ENCODE peak calls at places on chromosomes 5 and 9, in eight cellular contexts. S, N, A, O, J, D, P and L are unnamed samples.

GRCh38 chr9:128504485-128505413 is at the start of gene GLE1:
- DNase-seq in A (peak), J (peak), S (peak), N (peak), P (peak), D (peak), O (peak), L (peak)

GRCh38 chr9:70613024-70613768 is 198.7 kb upstream of the KLF9 start:
- DNase-seq in D (no peak), N (no peak), P (no peak), J (no peak), S (no peak), O (no peak), A (no peak), L (no peak)

GRCh38 chr5:83972236-83972635 is 251.6 kb upstream of the HAPLN1 start:
- DNase-seq in A (no peak), P (peak), J (peak), N (no peak), D (no peak), S (peak), O (no peak), L (peak)

GRCh38 chr9:96133296-96134010 is 168.5 kb downstream of the HSD17B3 start:
- DNase-seq in J (no peak), D (no peak), O (no peak), S (no peak), P (no peak), N (no peak), A (no peak), L (no peak)

GRCh38 chr5:1938310-1939000 is 55.7 kb upstream of the IRX4 start:
- DNase-seq in A (no peak), S (no peak), N (no peak), P (no peak), O (no peak), J (no peak), D (no peak), L (no peak)

GRCh38 chr5:138649316-138649720 is 74.1 kb upstream of the HSPA9 start:
- DNase-seq in D (no peak), J (no peak), A (no peak), N (no peak), S (no peak), O (no peak), P (no peak), L (peak)

GRCh38 chr5:96459313-96460109 is 26.5 kb upstream of the PCSK1 start:
- DNase-seq in D (no peak), O (no peak), J (no peak), P (no peak), A (no peak), S (no peak), N (no peak), L (no peak)

GRCh38 chr5:43121565-43122484 is 1.1 kb downstream of the ZNF131 start:
- DNase-seq in J (peak), N (no peak), O (no peak), S (peak), A (no peak), P (peak), D (peak), L (peak)

GRCh38 chr5:82403026-82403425 is 124.9 kb upstream of the RPS23 start:
- DNase-seq in J (no peak), N (no peak), O (no peak), A (no peak), S (no peak), P (no peak), D (no peak), L (no peak)

GRCh38 chr5:178580556-178580955 is 9.6 kb downstream of the COL23A1 start:
- DNase-seq in P (no peak), J (no peak), S (no peak), N (no peak), D (no peak), O (no peak), A (no peak), L (no peak)

GRCh38 chr5:97049175-97049574 is 93.2 kb downstream of the LIX1 start:
- DNase-seq in S (no peak), A (no peak), O (no peak), P (no peak), J (no peak), N (no peak), D (no peak), L (no peak)

GRCh38 chr5:1483064-1483463 is 37.8 kb upstream of the SLC6A3 start:
- DNase-seq in J (no peak), O (no peak), A (no peak), P (no peak), S (no peak), N (no peak), D (no peak), L (no peak)

GRCh38 chr5:138230981-138231589 is 18.0 kb upstream of the CDC23 start:
- DNase-seq in J (peak), S (peak), P (peak), D (no peak), N (no peak), A (no peak), O (no peak), L (no peak)

GRCh38 chr5:96143450-96143849 is 181.8 kb upstream of the ELL2 start:
- DNase-seq in O (no peak), A (no peak), D (no peak), N (no peak), J (no peak), P (no peak), S (no peak), L (no peak)

GRCh38 chr9:112784020-112784788 is 33.6 kb downstream of the SNX30 start:
- DNase-seq in A (no peak), J (peak), S (no peak), O (no peak), N (no peak), P (peak), D (no peak), L (peak)

GRCh38 chr5:17004441-17005086 is 68.5 kb upstream of the MYO10 start:
- DNase-seq in N (no peak), S (no peak), O (no peak), D (no peak), J (no peak), P (no peak), A (no peak), L (no peak)

GRCh38 chr9:136950656-136951030 is 1.4 kb upstream of the LCN12 start:
- DNase-seq in S (no peak), O (no peak), P (no peak), N (no peak), J (no peak), D (no peak), A (peak), L (no peak)

GRCh38 chr5:2382776-2383677 is 368.4 kb downstream of the IRX2 start:
- DNase-seq in O (no peak), J (no peak), A (no peak), N (no peak), D (no peak), S (no peak), P (no peak), L (no peak)

GRCh38 chr5:109944461-109944860 is 254.7 kb downstream of the MAN2A1 start:
- DNase-seq in S (no peak), J (no peak), N (no peak), P (no peak), A (no peak), O (no peak), D (no peak), L (no peak)

GRCh38 chr5:9059920-9060691 is 485.8 kb downstream of the SEMA5A start:
- DNase-seq in A (peak), P (peak), J (no peak), O (no peak), N (no peak), S (peak), D (no peak), L (no peak)

GRCh38 chr5:87850843-87851242 is 417.8 kb downstream of the TMEM161B start:
- DNase-seq in O (no peak), P (no peak), S (no peak), D (no peak), J (no peak), A (no peak), N (no peak), L (no peak)

GRCh38 chr9:35649431-35650340 is 1.0 kb downstream of the SIT1 start:
- DNase-seq in P (no peak), O (peak), N (no peak), J (no peak), A (no peak), S (no peak), D (no peak), L (no peak)

GRCh38 chr9:138057726-138058125 is 180.1 kb downstream of the CACNA1B start:
- DNase-seq in P (no peak), O (no peak), A (no peak), D (no peak), J (no peak), N (no peak), S (no peak), L (no peak)

GRCh38 chr9:32783168-32783891 is at the start of gene TMEM215:
- DNase-seq in P (peak), S (no peak), N (no peak), O (no peak), A (no peak), J (peak), D (no peak), L (peak)

GRCh38 chr9:97473717-97474116 is 27.7 kb upstream of the TMOD1 start:
- DNase-seq in A (no peak), N (no peak), S (no peak), J (no peak), P (no peak), D (no peak), O (no peak), L (no peak)

GRCh38 chr5:57841671-57842375 is 359.2 kb upstream of the ACTBL2 start:
- DNase-seq in J (peak), O (no peak), P (peak), D (no peak), N (no peak), S (peak), A (no peak), L (peak)

GRCh38 chr9:127132921-127133647 is 10.6 kb upstream of the ANGPTL2 start:
- DNase-seq in D (no peak), S (peak), J (peak), A (no peak), O (no peak), P (no peak), N (no peak), L (peak)

GRCh38 chr9:72141484-72141883 is 7.8 kb upstream of the GDA start:
- DNase-seq in D (no peak), P (no peak), A (no peak), O (no peak), S (no peak), J (no peak), N (no peak), L (no peak)

GRCh38 chr5:180330270-180330648 is 22.9 kb downstream of the GFPT2 start:
- DNase-seq in N (no peak), D (no peak), A (no peak), S (no peak), O (no peak), J (no peak), P (no peak), L (no peak)

GRCh38 chr5:74938250-74938649 is 72.1 kb upstream of the FAM169A start:
- DNase-seq in S (no peak), O (no peak), D (no peak), N (no peak), P (no peak), J (no peak), A (no peak), L (no peak)

GRCh38 chr9:98365227-98365669 is 109.8 kb upstream of the TBC1D2 start:
- DNase-seq in S (peak), O (no peak), J (no peak), D (no peak), P (peak), N (no peak), A (no peak), L (no peak)

GRCh38 chr5:142960309-142960696 is 190.1 kb downstream of the ARHGAP26 start:
- DNase-seq in S (peak), A (no peak), D (no peak), O (no peak), J (no peak), P (peak), N (no peak), L (no peak)

GRCh38 chr5:35240892-35241291 is 10.6 kb upstream of the PRLR start:
- DNase-seq in S (no peak), A (no peak), P (no peak), N (no peak), D (no peak), J (no peak), O (no peak), L (no peak)
- TF ChIP-seq CTCF in S (no peak), A (no peak), P (no peak), N (no peak), D (no peak), J (no peak), O (no peak), L (no peak)

DNA sequence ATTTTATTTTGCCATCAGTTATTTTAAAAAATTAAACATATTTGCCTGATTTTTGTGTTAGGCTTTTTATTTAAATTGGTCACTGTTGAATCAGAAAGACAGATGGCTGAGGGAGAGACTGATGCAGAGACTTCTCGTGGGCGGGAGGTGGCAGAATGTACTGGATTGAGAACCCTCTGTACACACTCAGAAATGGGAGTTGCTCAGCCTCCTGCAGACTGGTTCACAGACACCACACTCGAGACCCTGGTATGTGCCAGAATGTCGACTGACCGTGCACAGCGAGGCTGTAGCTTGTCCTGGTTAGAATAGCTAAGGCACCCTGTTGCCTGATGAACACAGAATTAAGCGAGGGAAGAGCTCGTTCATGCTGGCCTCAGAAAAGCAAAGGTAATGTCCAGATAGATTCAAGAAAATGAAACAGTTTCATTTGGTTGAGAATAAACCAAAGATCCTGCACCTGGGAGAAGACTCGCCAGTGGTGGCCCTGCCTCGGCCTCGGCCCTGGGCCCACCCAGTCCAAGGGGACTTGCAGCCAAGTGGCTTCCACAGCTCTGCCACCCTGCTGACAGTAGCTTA is 71.3 kb upstream of the OTULINL start:
- DNase-seq in O (no peak), A (no peak), D (no peak), P (no peak), N (no peak), J (no peak), S (no peak), L (no peak)
- TF ChIP-seq CTCF in O (no peak), A (no peak), D (no peak), P (no peak), N (no peak), J (no peak), S (no peak), L (no peak)

GRCh38 chr5:15993934-15994333 is 185.7 kb downstream of the MARCHF11 start:
- DNase-seq in P (no peak), J (peak), A (no peak), S (peak), N (no peak), O (no peak), D (no peak), L (no peak)
- TF ChIP-seq CTCF in P (peak), J (peak), A (no peak), S (peak), N (no peak), O (no peak), D (no peak), L (no peak)

DNA sequence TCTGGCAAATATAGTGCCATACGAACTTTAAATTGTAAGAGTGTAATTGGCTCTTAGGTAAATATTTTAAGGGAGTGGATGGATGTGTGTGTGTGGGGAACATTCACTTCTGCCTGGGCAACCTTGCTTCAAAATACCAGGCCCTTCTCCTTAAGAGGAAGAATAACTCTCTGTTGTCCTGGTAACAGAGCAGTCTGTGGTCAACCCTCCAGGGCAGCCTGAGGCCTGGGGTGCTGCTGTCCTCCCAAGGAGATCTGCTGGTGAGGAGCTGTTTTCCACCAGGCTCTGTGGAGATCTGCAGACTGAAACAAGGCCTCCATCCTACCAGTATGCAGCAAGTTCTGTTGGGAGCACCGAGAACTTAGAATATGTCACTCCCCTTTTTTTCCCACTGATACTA is 325.2 kb downstream of the PSAT1 start:
- DNase-seq in P (no peak), O (no peak), N (no peak), J (no peak), A (no peak), S (no peak), D (no peak), L (no peak)
- TF ChIP-seq CTCF in P (no peak), O (no peak), N (no peak), J (no peak), A (no peak), S (no peak), D (no peak), L (no peak)

DNA sequence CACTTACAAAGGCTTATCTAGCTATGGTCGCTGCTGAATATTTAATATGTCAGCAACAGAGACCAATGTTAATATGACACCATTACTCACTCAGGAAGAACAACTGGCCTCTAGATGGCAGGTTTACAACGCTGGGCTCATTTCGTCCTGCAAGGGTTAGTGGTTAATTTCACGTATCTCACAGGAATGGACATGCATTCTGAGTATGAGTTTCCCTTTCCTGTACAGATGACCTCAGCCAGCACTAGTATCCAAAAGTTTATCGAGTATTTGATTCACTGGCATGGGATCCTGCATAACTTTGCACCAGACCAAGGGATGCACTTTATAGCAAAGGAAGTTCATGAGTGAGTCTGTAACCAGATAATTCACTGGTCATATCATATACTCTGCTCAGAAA is 8.7 kb upstream of the TRPC7 start:
- DNase-seq in O (no peak), J (peak), N (no peak), P (peak), D (no peak), A (no peak), S (peak), L (no peak)
- TF ChIP-seq CTCF in O (peak), J (peak), N (no peak), P (peak), D (no peak), A (no peak), S (no peak), L (no peak)

GRCh38 chr9:251398-251797 is 36.7 kb downstream of the DOCK8 start:
- DNase-seq in N (no peak), P (no peak), J (no peak), S (no peak), A (no peak), O (no peak), D (no peak), L (no peak)

GRCh38 chr9:250039-250438 is 35.4 kb downstream of the DOCK8 start:
- DNase-seq in S (no peak), D (no peak), O (no peak), J (no peak), N (no peak), A (no peak), P (peak), L (no peak)

GRCh38 chr9:254516-254915 is 39.9 kb downstream of the DOCK8 start:
- DNase-seq in S (no peak), N (no peak), P (no peak), A (no peak), O (no peak), D (no peak), J (no peak), L (no peak)

GRCh38 chr9:250625-251024 is 36.0 kb downstream of the DOCK8 start:
- DNase-seq in A (no peak), P (no peak), D (no peak), J (no peak), O (no peak), N (no peak), S (no peak), L (no peak)

DNA sequence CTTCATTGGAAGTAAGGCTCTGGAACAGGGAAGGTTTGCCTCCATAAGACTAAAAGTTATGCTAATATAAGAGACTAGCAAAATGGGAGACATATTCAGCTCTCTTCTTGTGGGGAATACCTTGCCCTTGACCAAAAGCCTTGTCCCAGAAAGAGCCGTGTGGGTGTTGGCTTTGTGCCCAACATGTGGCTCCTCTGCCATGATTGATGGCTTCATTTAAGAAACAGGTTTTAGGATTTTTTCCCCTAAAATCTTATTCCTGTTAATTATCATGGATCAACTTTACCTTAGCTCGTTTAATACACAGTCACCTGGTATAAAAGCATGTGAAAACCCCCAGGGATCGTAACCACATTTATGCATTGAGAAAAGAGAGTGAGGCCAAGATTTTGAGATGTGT is 38.9 kb downstream of the DOCK8 start:
- DNase-seq in O (no peak), P (no peak), N (no peak), J (no peak), D (no peak), A (no peak), S (no peak), L (no peak)
- TF ChIP-seq CTCF in O (no peak), P (no peak), N (no peak), J (no peak), D (no peak), A (no peak), S (no peak), L (no peak)

GRCh38 chr9:99385215-99385614 is 163.1 kb downstream of the SEC61B start:
- DNase-seq in D (no peak), O (no peak), A (no peak), N (no peak), P (no peak), S (no peak), J (no peak), L (no peak)
- TF ChIP-seq CTCF in D (no peak), O (no peak), A (no peak), N (no peak), P (no peak), S (peak), J (no peak), L (no peak)